ENCODE peak calls at places on chromosomes 3 and 15, in four cellular contexts. V is WTC11, B is tibial nerve, S is DMS79 treated with DMSO at 0.1 percent for 48 hours. N is an unnamed sample.

GRCh38 chr3:73576995-73577394 is 47.7 kb downstream of the PDZRN3 start:
- DNase-seq in B (no peak), S (no peak), V (no peak), N (no peak)

GRCh38 chr15:51971353-51972133 is at the start of gene LEO1:
- DNase-seq in S (peak; percentile 77), V (peak; percentile 88), B (peak; percentile 68), N (peak; percentile 88)

GRCh38 chr3:11567516-11568467 is 75.9 kb downstream of the VGLL4 start:
- DNase-seq in B (no peak), S (no peak), V (no peak), N (no peak)

GRCh38 chr3:184461219-184461618 is 81.4 kb downstream of the CHRD start:
- DNase-seq in S (no peak), B (no peak), V (no peak), N (no peak)

GRCh38 chr15:59976480-59976879 is 27.6 kb upstream of the FOXB1 start:
- DNase-seq in V (no peak), S (no peak), B (no peak), N (no peak)

GRCh38 chr3:100756441-100756840 is 47.1 kb downstream of the TFG start:
- DNase-seq in V (no peak), B (no peak), S (no peak), N (no peak)

GRCh38 chr3:21620511-21621395 is 130.3 kb downstream of the ZNF385D start:
- DNase-seq in B (no peak), S (no peak), V (no peak), N (no peak)

GRCh38 chr3:157335677-157336076 is 101.0 kb upstream of the PTX3 start:
- DNase-seq in S (no peak), V (peak; percentile 26), B (no peak), N (no peak)

GRCh38 chr15:70964686-70965085 is 72.1 kb downstream of the LRRC49 start:
- DNase-seq in B (no peak), V (no peak), S (no peak), N (no peak)

GRCh38 chr15:78051622-78052405 is 25.7 kb downstream of the TBC1D2B start:
- DNase-seq in V (no peak), B (no peak), S (peak; percentile 2), N (no peak)

GRCh38 chr3:100650651-100651611 is 41.5 kb downstream of the ADGRG7 start:
- DNase-seq in S (no peak), V (no peak), B (no peak), N (no peak)

GRCh38 chr3:22371592-22372291 is 620.7 kb upstream of the ZNF385D start:
- DNase-seq in B (no peak), S (no peak), V (peak; percentile 29), N (no peak)